ENCODE peak calls at places on chromosomes 2 and 18, in seven cellular contexts. One of them, this sample, is unnamed.
A peak's percentile ranks its signal among the peaks of the same experiment; 100 is the strongest.

GRCh38 chr2:26246818-26247217 is 2.1 kb downstream of the HADHB start:
- DNase-seq in H1: no peak
- DNase-seq in GM23338: no peak
- DNase-seq in GM12864: no peak
- DNase-seq in fibroblast of villous mesenchyme: peak; percentile 29
- DNase-seq in fibroblast of mammary gland: peak; percentile 94
- DNase-seq in cardiac fibroblast: peak; percentile 24
- DNase-seq in this sample: no peak

GRCh38 chr2:138249207-138249606 is 252.4 kb upstream of the SPOPL start:
- DNase-seq in fibroblast of mammary gland: no peak
- DNase-seq in GM23338: no peak
- DNase-seq in cardiac fibroblast: no peak
- DNase-seq in H1: no peak
- DNase-seq in GM12864: no peak
- DNase-seq in fibroblast of villous mesenchyme: peak; percentile 26
- DNase-seq in this sample: no peak

GRCh38 chr2:43464546-43464945 is 131.3 kb downstream of the THADA start:
- DNase-seq in fibroblast of villous mesenchyme: peak; percentile 83
- DNase-seq in GM12864: no peak
- DNase-seq in H1: no peak
- DNase-seq in cardiac fibroblast: peak; percentile 89
- DNase-seq in GM23338: no peak
- DNase-seq in fibroblast of mammary gland: peak; percentile 92
- DNase-seq in this sample: no peak

GRCh38 chr2:136381722-136382633 is 264.0 kb upstream of the CXCR4 start:
- DNase-seq in GM23338: no peak
- DNase-seq in fibroblast of mammary gland: no peak
- DNase-seq in H1: no peak
- DNase-seq in fibroblast of villous mesenchyme: no peak
- DNase-seq in cardiac fibroblast: no peak
- DNase-seq in GM12864: peak; percentile 94
- DNase-seq in this sample: no peak

GRCh38 chr2:29322011-29322410 is 206.8 kb downstream of the CLIP4 start:
- DNase-seq in cardiac fibroblast: peak; percentile 10
- DNase-seq in H1: no peak
- DNase-seq in fibroblast of villous mesenchyme: no peak
- DNase-seq in GM23338: no peak
- DNase-seq in GM12864: no peak
- DNase-seq in fibroblast of mammary gland: peak; percentile 54
- DNase-seq in this sample: no peak

GRCh38 chr2:157315901-157316300 is 9.7 kb downstream of the ERMN start:
- DNase-seq in GM12864: no peak
- DNase-seq in H1: no peak
- DNase-seq in fibroblast of villous mesenchyme: no peak
- DNase-seq in fibroblast of mammary gland: no peak
- DNase-seq in GM23338: peak; percentile 78
- DNase-seq in cardiac fibroblast: no peak
- DNase-seq in this sample: no peak

GRCh38 chr2:30206461-30207430 is 24.6 kb upstream of the LBH start:
- DNase-seq in fibroblast of mammary gland: no peak
- DNase-seq in fibroblast of villous mesenchyme: no peak
- DNase-seq in GM23338: no peak
- DNase-seq in H1: no peak
- DNase-seq in GM12864: no peak
- DNase-seq in cardiac fibroblast: no peak
- DNase-seq in this sample: no peak

GRCh38 chr2:42092084-42092996 is 44.5 kb downstream of the PKDCC start:
- DNase-seq in GM12864: no peak
- DNase-seq in GM23338: peak; percentile 65
- DNase-seq in H1: no peak
- DNase-seq in fibroblast of villous mesenchyme: no peak
- DNase-seq in fibroblast of mammary gland: no peak
- DNase-seq in cardiac fibroblast: peak; percentile 64
- DNase-seq in this sample: no peak

GRCh38 chr2:74945783-74946165 is 12.7 kb upstream of the POLE4 start:
- DNase-seq in fibroblast of villous mesenchyme: peak; percentile 51
- DNase-seq in GM12864: no peak
- DNase-seq in cardiac fibroblast: peak; percentile 91
- DNase-seq in fibroblast of mammary gland: no peak
- DNase-seq in H1: no peak
- DNase-seq in GM23338: no peak
- DNase-seq in this sample: no peak

GRCh38 chr18:25284861-25285574 is 66.9 kb downstream of the ZNF521 start:
- DNase-seq in H1: no peak
- DNase-seq in cardiac fibroblast: peak; percentile 88
- DNase-seq in GM12864: no peak
- DNase-seq in fibroblast of mammary gland: peak; percentile 82
- DNase-seq in fibroblast of villous mesenchyme: peak; percentile 77
- DNase-seq in GM23338: peak; percentile 21
- DNase-seq in this sample: peak; percentile 35

GRCh38 chr2:79723830-79724229 is 211.0 kb downstream of the CTNNA2 start:
- DNase-seq in H1: no peak
- DNase-seq in GM12864: no peak
- DNase-seq in GM23338: no peak
- DNase-seq in fibroblast of villous mesenchyme: peak; percentile 89
- DNase-seq in fibroblast of mammary gland: peak; percentile 97
- DNase-seq in cardiac fibroblast: peak; percentile 11
- DNase-seq in this sample: peak; percentile 98

GRCh38 chr2:52036853-52037252 is 1004.9 kb upstream of the NRXN1 start:
- DNase-seq in cardiac fibroblast: no peak
- DNase-seq in fibroblast of mammary gland: no peak
- DNase-seq in fibroblast of villous mesenchyme: no peak
- DNase-seq in H1: no peak
- DNase-seq in GM23338: peak; percentile 27
- DNase-seq in GM12864: no peak
- DNase-seq in this sample: no peak

GRCh38 chr2:52036036-52036435 is 1004.1 kb upstream of the NRXN1 start:
- DNase-seq in H1: no peak
- DNase-seq in fibroblast of mammary gland: peak; percentile 13
- DNase-seq in cardiac fibroblast: no peak
- DNase-seq in GM12864: no peak
- DNase-seq in fibroblast of villous mesenchyme: no peak
- DNase-seq in GM23338: no peak
- DNase-seq in this sample: no peak

GRCh38 chr2:52034706-52035105 is 1002.8 kb upstream of the NRXN1 start:
- DNase-seq in GM12864: no peak
- DNase-seq in fibroblast of villous mesenchyme: no peak
- DNase-seq in GM23338: peak; percentile 27
- DNase-seq in fibroblast of mammary gland: peak; percentile 3
- DNase-seq in H1: no peak
- DNase-seq in cardiac fibroblast: peak; percentile 2
- DNase-seq in this sample: no peak
- TF ChIP-seq CTCF in GM12864: no peak
- TF ChIP-seq CTCF in fibroblast of villous mesenchyme: no peak
- TF ChIP-seq CTCF in GM23338: no peak
- TF ChIP-seq CTCF in fibroblast of mammary gland: no peak
- TF ChIP-seq CTCF in H1: no peak
- TF ChIP-seq CTCF in cardiac fibroblast: peak; percentile 5
- TF ChIP-seq CTCF in this sample: peak; percentile 8

DNA sequence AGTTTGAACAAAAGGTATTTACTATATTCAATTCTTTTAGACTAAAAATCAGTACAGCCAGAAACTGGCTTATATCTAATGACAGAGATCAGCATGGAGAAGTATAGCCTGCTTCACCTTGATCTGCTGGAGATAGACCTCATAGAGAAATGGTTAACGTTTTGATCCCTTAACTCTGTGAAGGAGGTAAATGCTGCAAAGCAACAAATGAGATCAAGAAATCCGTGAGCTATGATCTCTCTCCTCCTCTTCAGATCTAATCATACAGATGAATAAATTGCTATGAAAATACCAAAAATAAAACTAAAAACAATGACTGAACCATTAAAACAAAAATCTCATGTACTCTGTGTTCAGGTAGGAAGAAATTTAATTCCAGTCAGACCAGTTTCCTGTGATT is 42.8 kb downstream of the KLHL14 start:
- DNase-seq in cardiac fibroblast: no peak
- DNase-seq in GM12864: no peak
- DNase-seq in fibroblast of villous mesenchyme: no peak
- DNase-seq in GM23338: no peak
- DNase-seq in fibroblast of mammary gland: no peak
- DNase-seq in H1: no peak
- DNase-seq in this sample: no peak
- H3K4me3 ChIP-seq in cardiac fibroblast: no peak overlapping the region
- H3K4me3 ChIP-seq in GM12864: no peak overlapping the region
- H3K4me3 ChIP-seq in fibroblast of villous mesenchyme: peak overlapping the region; percentile 54
- H3K4me3 ChIP-seq in GM23338: no peak overlapping the region
- H3K4me3 ChIP-seq in fibroblast of mammary gland: peak overlapping the region; percentile 38
- H3K4me3 ChIP-seq in H1: no peak overlapping the region
- H3K4me3 ChIP-seq in this sample: peak overlapping the region; percentile 40

GRCh38 chr2:143954208-143954607 is 565.7 kb downstream of the ZEB2 start:
- DNase-seq in GM12864: no peak
- DNase-seq in GM23338: no peak
- DNase-seq in fibroblast of mammary gland: peak; percentile 55
- DNase-seq in fibroblast of villous mesenchyme: no peak
- DNase-seq in cardiac fibroblast: peak; percentile 36
- DNase-seq in H1: no peak
- DNase-seq in this sample: no peak

GRCh38 chr2:143953386-143953785 is 566.5 kb downstream of the ZEB2 start:
- DNase-seq in fibroblast of villous mesenchyme: no peak
- DNase-seq in cardiac fibroblast: no peak
- DNase-seq in H1: no peak
- DNase-seq in fibroblast of mammary gland: no peak
- DNase-seq in GM23338: no peak
- DNase-seq in GM12864: no peak
- DNase-seq in this sample: no peak

GRCh38 chr2:143955416-143956075 is 564.4 kb downstream of the ZEB2 start:
- DNase-seq in GM23338: no peak
- DNase-seq in cardiac fibroblast: peak; percentile 77
- DNase-seq in GM12864: no peak
- DNase-seq in fibroblast of mammary gland: peak; percentile 75
- DNase-seq in H1: no peak
- DNase-seq in fibroblast of villous mesenchyme: peak; percentile 45
- DNase-seq in this sample: peak; percentile 75

GRCh38 chr2:143950675-143951074 is 569.2 kb downstream of the ZEB2 start:
- DNase-seq in H1: no peak
- DNase-seq in fibroblast of villous mesenchyme: no peak
- DNase-seq in fibroblast of mammary gland: no peak
- DNase-seq in cardiac fibroblast: no peak
- DNase-seq in GM12864: no peak
- DNase-seq in GM23338: no peak
- DNase-seq in this sample: no peak

GRCh38 chr2:143954844-143955243 is 565.1 kb downstream of the ZEB2 start:
- DNase-seq in H1: no peak
- DNase-seq in fibroblast of villous mesenchyme: no peak
- DNase-seq in fibroblast of mammary gland: no peak
- DNase-seq in cardiac fibroblast: no peak
- DNase-seq in GM23338: no peak
- DNase-seq in GM12864: no peak
- DNase-seq in this sample: no peak
- TF ChIP-seq CTCF in H1: no peak
- TF ChIP-seq CTCF in fibroblast of villous mesenchyme: no peak
- TF ChIP-seq CTCF in fibroblast of mammary gland: no peak
- TF ChIP-seq CTCF in cardiac fibroblast: no peak
- TF ChIP-seq CTCF in GM23338: no peak
- TF ChIP-seq CTCF in GM12864: no peak
- TF ChIP-seq CTCF in this sample: no peak

GRCh38 chr2:176147790-176148496 is 3.4 kb upstream of the HOXD4 start:
- DNase-seq in H1: no peak
- DNase-seq in GM23338: peak; percentile 68
- DNase-seq in fibroblast of mammary gland: no peak
- DNase-seq in fibroblast of villous mesenchyme: no peak
- DNase-seq in cardiac fibroblast: no peak
- DNase-seq in GM12864: no peak
- DNase-seq in this sample: no peak
- H3K4me3 ChIP-seq in H1: no peak overlapping the region
- H3K4me3 ChIP-seq in GM23338: no peak overlapping the region
- H3K4me3 ChIP-seq in fibroblast of mammary gland: no peak overlapping the region
- H3K4me3 ChIP-seq in fibroblast of villous mesenchyme: no peak overlapping the region
- H3K4me3 ChIP-seq in cardiac fibroblast: no peak overlapping the region
- H3K4me3 ChIP-seq in GM12864: no peak overlapping the region
- H3K4me3 ChIP-seq in this sample: no peak overlapping the region

GRCh38 chr18:46570134-46570533 is 86.9 kb downstream of the LOXHD1 start:
- DNase-seq in fibroblast of villous mesenchyme: no peak
- DNase-seq in GM23338: no peak
- DNase-seq in cardiac fibroblast: no peak
- DNase-seq in H1: no peak
- DNase-seq in GM12864: no peak
- DNase-seq in fibroblast of mammary gland: no peak
- DNase-seq in this sample: no peak

GRCh38 chr18:46570666-46571065 is 86.4 kb downstream of the LOXHD1 start:
- DNase-seq in GM12864: no peak
- DNase-seq in GM23338: no peak
- DNase-seq in fibroblast of mammary gland: no peak
- DNase-seq in cardiac fibroblast: no peak
- DNase-seq in H1: no peak
- DNase-seq in fibroblast of villous mesenchyme: no peak
- DNase-seq in this sample: no peak

GRCh38 chr18:46567196-46567595 is 89.8 kb downstream of the LOXHD1 start:
- DNase-seq in GM23338: no peak
- DNase-seq in GM12864: no peak
- DNase-seq in fibroblast of villous mesenchyme: no peak
- DNase-seq in cardiac fibroblast: no peak
- DNase-seq in H1: no peak
- DNase-seq in fibroblast of mammary gland: no peak
- DNase-seq in this sample: no peak

GRCh38 chr18:46571756-46572155 is 85.3 kb downstream of the LOXHD1 start:
- DNase-seq in fibroblast of villous mesenchyme: no peak
- DNase-seq in cardiac fibroblast: no peak
- DNase-seq in GM12864: no peak
- DNase-seq in fibroblast of mammary gland: no peak
- DNase-seq in H1: no peak
- DNase-seq in GM23338: no peak
- DNase-seq in this sample: no peak

DNA sequence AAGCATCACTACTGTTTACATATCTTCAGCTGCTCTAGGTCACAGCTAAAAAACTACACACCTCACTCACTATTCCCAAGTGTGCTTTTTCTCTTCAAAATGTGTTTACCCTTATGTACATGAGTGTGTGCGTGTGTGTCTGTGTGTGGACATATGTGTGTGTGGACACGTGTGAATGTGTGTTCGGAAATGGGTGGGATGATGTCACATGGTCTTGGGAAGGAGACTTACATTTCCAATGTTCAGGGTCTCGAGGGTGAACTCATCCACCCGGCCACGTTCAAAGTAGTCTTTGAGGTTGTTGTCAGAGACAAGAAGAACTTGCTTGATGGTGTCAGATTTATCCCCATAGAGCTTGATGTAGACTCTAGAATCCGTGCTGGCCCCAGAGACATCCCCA is 87.8 kb downstream of the LOXHD1 start:
- DNase-seq in fibroblast of villous mesenchyme: no peak
- DNase-seq in GM23338: no peak
- DNase-seq in GM12864: no peak
- DNase-seq in cardiac fibroblast: no peak
- DNase-seq in fibroblast of mammary gland: no peak
- DNase-seq in H1: no peak
- DNase-seq in this sample: no peak
- TF ChIP-seq CTCF in fibroblast of villous mesenchyme: no peak
- TF ChIP-seq CTCF in GM23338: no peak
- TF ChIP-seq CTCF in GM12864: no peak
- TF ChIP-seq CTCF in cardiac fibroblast: no peak
- TF ChIP-seq CTCF in fibroblast of mammary gland: no peak
- TF ChIP-seq CTCF in H1: no peak
- TF ChIP-seq CTCF in this sample: no peak